ENCODE peak calls at places on chromosomes 12 and 14, in five cellular contexts. One of them, this sample, is unnamed.

GRCh38 chr12:104609083-104609844 is 152.5 kb downstream of the CHST11 start:
- DNase-seq in OCI-LY7: no peak
- DNase-seq in foreskin fibroblast: no peak
- DNase-seq in brain microvascular endothelial cell: no peak
- DNase-seq in ovary: no peak
- DNase-seq in this sample: no peak

GRCh38 chr12:88309546-88309945 is 167.4 kb downstream of the TMTC3 start:
- DNase-seq in OCI-LY7: no peak
- DNase-seq in foreskin fibroblast: peak
- DNase-seq in brain microvascular endothelial cell: peak
- DNase-seq in ovary: no peak
- DNase-seq in this sample: no peak

GRCh38 chr12:68497702-68498101 is 113.0 kb upstream of the RAP1B start:
- DNase-seq in OCI-LY7: no peak
- DNase-seq in foreskin fibroblast: peak
- DNase-seq in brain microvascular endothelial cell: peak
- DNase-seq in ovary: no peak
- DNase-seq in this sample: peak

GRCh38 chr14:100828448-100828834 is 2.5 kb downstream of the MEG3 start:
- DNase-seq in OCI-LY7: no peak
- DNase-seq in foreskin fibroblast: peak
- DNase-seq in brain microvascular endothelial cell: no peak
- DNase-seq in ovary: peak
- DNase-seq in this sample: no peak

GRCh38 chr14:55136868-55137785 is 8.1 kb downstream of the LGALS3 start:
- DNase-seq in OCI-LY7: no peak
- DNase-seq in foreskin fibroblast: peak
- DNase-seq in brain microvascular endothelial cell: peak
- DNase-seq in ovary: peak
- DNase-seq in this sample: no peak

GRCh38 chr12:22461786-22462185 is 82.6 kb downstream of the C2CD5 start:
- DNase-seq in OCI-LY7: no peak
- DNase-seq in foreskin fibroblast: no peak
- DNase-seq in brain microvascular endothelial cell: no peak
- DNase-seq in ovary: no peak
- DNase-seq in this sample: no peak

GRCh38 chr12:3252416-3252815 is 175.2 kb downstream of the TSPAN9 start:
- DNase-seq in OCI-LY7: no peak
- DNase-seq in foreskin fibroblast: peak
- DNase-seq in brain microvascular endothelial cell: no peak
- DNase-seq in ovary: peak
- DNase-seq in this sample: no peak

GRCh38 chr12:61810486-61810885 is 449.7 kb upstream of the USP15 start:
- DNase-seq in OCI-LY7: no peak
- DNase-seq in foreskin fibroblast: no peak
- DNase-seq in brain microvascular endothelial cell: no peak
- DNase-seq in ovary: no peak
- DNase-seq in this sample: no peak

GRCh38 chr12:109461846-109462766 is 15.0 kb downstream of the KCTD10 start:
- DNase-seq in OCI-LY7: no peak
- DNase-seq in foreskin fibroblast: peak
- DNase-seq in brain microvascular endothelial cell: peak
- DNase-seq in ovary: peak
- DNase-seq in this sample: peak

GRCh38 chr14:91731986-91732385 is at the start of gene CATSPERB:
- DNase-seq in OCI-LY7: no peak
- DNase-seq in foreskin fibroblast: no peak
- DNase-seq in brain microvascular endothelial cell: no peak
- DNase-seq in ovary: no peak
- DNase-seq in this sample: no peak

GRCh38 chr12:12408265-12408690 is 51.4 kb downstream of the BORCS5 start:
- DNase-seq in OCI-LY7: no peak
- DNase-seq in foreskin fibroblast: no peak
- DNase-seq in brain microvascular endothelial cell: no peak
- DNase-seq in ovary: no peak
- DNase-seq in this sample: no peak

GRCh38 chr12:132560831-132561783 is 49.3 kb downstream of the LRCOL1 start:
- DNase-seq in OCI-LY7: peak
- DNase-seq in foreskin fibroblast: peak
- DNase-seq in brain microvascular endothelial cell: peak
- DNase-seq in ovary: peak
- DNase-seq in this sample: peak

GRCh38 chr14:63795532-63795931 is 57.3 kb upstream of the SYNE2 start:
- DNase-seq in OCI-LY7: no peak
- DNase-seq in foreskin fibroblast: no peak
- DNase-seq in brain microvascular endothelial cell: no peak
- DNase-seq in ovary: no peak
- DNase-seq in this sample: no peak

GRCh38 chr12:15788266-15789214 is 648 bp downstream of the EPS8 start:
- DNase-seq in OCI-LY7: no peak
- DNase-seq in foreskin fibroblast: peak
- DNase-seq in brain microvascular endothelial cell: no peak
- DNase-seq in ovary: peak
- DNase-seq in this sample: no peak

GRCh38 chr12:124172646-124173045 is 122.2 kb upstream of the RFLNA start:
- DNase-seq in OCI-LY7: no peak
- DNase-seq in foreskin fibroblast: peak
- DNase-seq in brain microvascular endothelial cell: no peak
- DNase-seq in ovary: no peak
- DNase-seq in this sample: no peak
- H3K4me3 ChIP-seq in OCI-LY7: no peak
- H3K4me3 ChIP-seq in foreskin fibroblast: no peak
- H3K4me3 ChIP-seq in brain microvascular endothelial cell: no peak
- H3K4me3 ChIP-seq in ovary: no peak
- H3K4me3 ChIP-seq in this sample: no peak

GRCh38 chr14:99729991-99730875 is 46.1 kb downstream of the CYP46A1 start:
- DNase-seq in OCI-LY7: peak
- DNase-seq in foreskin fibroblast: peak
- DNase-seq in brain microvascular endothelial cell: no peak
- DNase-seq in ovary: peak
- DNase-seq in this sample: no peak
- TF ChIP-seq CTCF in OCI-LY7: peak
- TF ChIP-seq CTCF in foreskin fibroblast: peak
- TF ChIP-seq CTCF in brain microvascular endothelial cell: peak
- TF ChIP-seq CTCF in ovary: peak
- TF ChIP-seq CTCF in this sample: peak

DNA sequence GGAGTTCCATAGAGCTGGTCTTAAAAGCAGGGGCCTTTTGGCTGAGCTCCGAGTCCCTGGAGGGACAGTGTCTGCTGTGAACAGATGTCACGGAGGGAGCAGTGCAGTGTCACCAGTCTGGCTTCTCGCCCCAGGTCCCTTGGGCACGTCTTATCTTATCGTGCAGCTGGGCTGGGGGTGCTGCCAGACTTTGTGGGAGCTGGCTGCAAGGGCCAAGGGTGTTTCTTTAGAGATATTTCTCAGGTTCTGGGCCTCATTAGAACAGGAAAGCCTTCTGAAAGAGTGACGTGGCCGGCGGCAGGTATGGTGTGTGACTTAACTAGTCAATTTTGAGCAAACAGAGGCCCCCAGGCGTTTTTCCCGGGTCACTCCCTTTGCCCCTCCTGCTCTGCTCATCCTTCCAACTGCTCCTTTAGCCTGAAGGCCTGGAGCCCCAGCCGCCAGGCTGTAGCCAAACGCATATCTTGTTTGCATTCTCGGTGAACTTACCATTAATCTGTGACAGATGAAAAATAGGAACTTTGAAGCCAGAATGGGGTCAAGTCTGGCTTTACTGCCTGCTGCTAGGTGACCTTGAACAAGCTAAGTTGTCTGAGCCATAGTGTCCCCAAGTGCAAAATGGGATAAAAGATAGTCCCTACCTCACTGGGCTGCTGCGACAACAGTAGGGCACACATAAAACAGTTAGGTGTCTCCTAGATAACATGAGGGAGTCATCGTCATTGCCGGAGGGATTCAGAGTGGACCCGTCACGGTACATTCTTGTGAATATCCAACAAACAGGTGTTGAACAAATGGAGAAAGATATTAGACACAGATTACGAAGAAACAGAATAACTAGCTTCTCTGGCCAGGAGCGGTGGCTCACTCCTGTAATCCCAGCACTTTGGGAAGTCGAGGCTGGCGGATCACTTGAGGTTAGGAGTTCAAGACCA is 71.4 kb downstream of the NINJ2 start:
- DNase-seq in OCI-LY7: no peak
- DNase-seq in foreskin fibroblast: no peak
- DNase-seq in brain microvascular endothelial cell: no peak
- DNase-seq in ovary: peak
- DNase-seq in this sample: no peak
- H3K4me3 ChIP-seq in OCI-LY7: no peak
- H3K4me3 ChIP-seq in foreskin fibroblast: no peak
- H3K4me3 ChIP-seq in brain microvascular endothelial cell: no peak
- H3K4me3 ChIP-seq in ovary: no peak
- H3K4me3 ChIP-seq in this sample: no peak

DNA sequence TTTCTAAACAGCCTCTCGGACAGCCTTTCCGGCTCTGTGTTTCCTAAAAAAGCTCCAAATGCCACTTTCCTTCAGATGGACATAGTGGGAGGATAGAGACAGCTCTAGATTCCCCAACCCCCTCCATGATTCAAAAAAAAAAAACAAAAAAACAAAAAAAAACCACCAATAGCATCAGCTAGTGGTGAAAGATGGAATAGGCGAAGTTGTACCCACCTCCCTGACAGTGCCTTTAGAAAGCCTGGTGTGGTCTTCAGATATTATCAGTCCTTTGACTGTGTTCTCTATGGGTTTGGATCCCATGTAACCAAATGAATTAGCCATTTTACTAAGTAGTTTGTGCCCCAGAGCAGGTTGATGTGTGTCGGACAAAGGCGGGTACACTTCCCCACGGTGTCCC is 94.1 kb downstream of the PHETA1 start:
- DNase-seq in OCI-LY7: peak
- DNase-seq in foreskin fibroblast: peak
- DNase-seq in brain microvascular endothelial cell: no peak
- DNase-seq in ovary: no peak
- DNase-seq in this sample: no peak
- TF ChIP-seq CTCF in OCI-LY7: peak
- TF ChIP-seq CTCF in foreskin fibroblast: peak
- TF ChIP-seq CTCF in brain microvascular endothelial cell: peak
- TF ChIP-seq CTCF in ovary: no peak
- TF ChIP-seq CTCF in this sample: peak

GRCh38 chr14:34060747-34061050 is 109.8 kb upstream of the EGLN3 start:
- DNase-seq in OCI-LY7: no peak
- DNase-seq in foreskin fibroblast: no peak
- DNase-seq in brain microvascular endothelial cell: no peak
- DNase-seq in ovary: no peak
- DNase-seq in this sample: no peak
- H3K4me3 ChIP-seq in OCI-LY7: no peak
- H3K4me3 ChIP-seq in foreskin fibroblast: peak
- H3K4me3 ChIP-seq in brain microvascular endothelial cell: peak
- H3K4me3 ChIP-seq in ovary: peak
- H3K4me3 ChIP-seq in this sample: no peak

GRCh38 chr14:70257526-70257925 is 68.8 kb upstream of the SLC8A3 start:
- DNase-seq in OCI-LY7: peak
- DNase-seq in foreskin fibroblast: no peak
- DNase-seq in brain microvascular endothelial cell: no peak
- DNase-seq in ovary: no peak
- DNase-seq in this sample: no peak
- TF ChIP-seq CTCF in OCI-LY7: peak
- TF ChIP-seq CTCF in foreskin fibroblast: no peak
- TF ChIP-seq CTCF in brain microvascular endothelial cell: peak
- TF ChIP-seq CTCF in ovary: no peak
- TF ChIP-seq CTCF in this sample: peak

GRCh38 chr14:89428556-89429196 is 11.6 kb upstream of the FOXN3 start:
- DNase-seq in OCI-LY7: no peak
- DNase-seq in foreskin fibroblast: peak
- DNase-seq in brain microvascular endothelial cell: no peak
- DNase-seq in ovary: peak
- DNase-seq in this sample: no peak

GRCh38 chr14:89427426-89428162 is 10.6 kb upstream of the FOXN3 start:
- DNase-seq in OCI-LY7: no peak
- DNase-seq in foreskin fibroblast: peak
- DNase-seq in brain microvascular endothelial cell: no peak
- DNase-seq in ovary: no peak
- DNase-seq in this sample: no peak

GRCh38 chr14:89428163-89428523 is 11.1 kb upstream of the FOXN3 start:
- DNase-seq in OCI-LY7: peak
- DNase-seq in foreskin fibroblast: peak
- DNase-seq in brain microvascular endothelial cell: no peak
- DNase-seq in ovary: no peak
- DNase-seq in this sample: no peak

GRCh38 chr14:89430271-89430620 is 13.2 kb upstream of the FOXN3 start:
- DNase-seq in OCI-LY7: no peak
- DNase-seq in foreskin fibroblast: no peak
- DNase-seq in brain microvascular endothelial cell: no peak
- DNase-seq in ovary: no peak
- DNase-seq in this sample: no peak

GRCh38 chr14:89429206-89430091 is 12.4 kb upstream of the FOXN3 start:
- DNase-seq in OCI-LY7: peak
- DNase-seq in foreskin fibroblast: peak
- DNase-seq in brain microvascular endothelial cell: no peak
- DNase-seq in ovary: no peak
- DNase-seq in this sample: no peak
- H3K4me3 ChIP-seq in OCI-LY7: peak
- H3K4me3 ChIP-seq in foreskin fibroblast: peak
- H3K4me3 ChIP-seq in brain microvascular endothelial cell: no peak
- H3K4me3 ChIP-seq in ovary: peak
- H3K4me3 ChIP-seq in this sample: no peak

DNA sequence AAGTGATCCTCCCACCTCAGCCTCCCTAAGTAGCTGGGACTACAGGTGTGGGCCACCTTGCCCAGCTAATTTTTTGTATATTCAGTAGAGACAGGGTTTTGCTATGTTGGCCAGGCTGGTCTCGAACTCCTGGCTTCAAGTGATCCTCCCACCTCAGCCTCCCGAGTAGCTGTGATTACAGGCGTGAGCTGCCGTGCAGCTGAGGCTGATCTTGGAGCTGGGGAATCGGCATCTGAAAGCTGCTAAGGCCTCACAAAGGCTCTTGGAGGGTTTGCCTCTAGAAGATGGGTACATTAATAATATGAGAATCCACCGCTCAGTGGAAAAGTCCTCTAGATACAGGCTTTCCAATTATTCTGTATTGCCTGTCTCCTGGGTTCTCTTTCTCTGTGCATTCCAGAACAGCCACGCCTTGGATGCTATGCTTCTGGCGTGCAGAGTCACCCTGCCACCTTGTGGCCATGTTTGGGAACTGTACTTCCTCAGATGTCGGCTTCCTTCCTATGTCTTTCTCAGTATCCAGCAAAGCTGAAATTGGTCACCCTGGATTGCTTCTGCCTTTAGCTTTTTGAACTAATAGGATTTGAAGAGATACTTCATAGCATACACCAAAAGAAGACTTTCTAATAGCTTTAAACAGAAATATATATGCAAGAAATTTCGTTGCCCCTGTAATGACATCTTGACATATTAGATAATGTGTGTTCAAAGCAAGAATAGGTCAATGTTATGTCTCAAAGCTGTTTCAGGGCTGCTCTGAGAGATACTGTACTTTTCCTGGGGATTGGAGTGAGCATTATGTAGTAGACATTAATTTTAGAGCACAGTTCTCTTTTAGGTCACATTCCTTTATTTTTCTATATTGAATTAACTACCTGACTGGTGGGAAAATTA is 75.4 kb downstream of the SNAPC1 start:
- DNase-seq in OCI-LY7: peak
- DNase-seq in foreskin fibroblast: peak
- DNase-seq in brain microvascular endothelial cell: peak
- DNase-seq in ovary: peak
- DNase-seq in this sample: peak
- TF ChIP-seq CTCF in OCI-LY7: peak
- TF ChIP-seq CTCF in foreskin fibroblast: peak
- TF ChIP-seq CTCF in brain microvascular endothelial cell: peak
- TF ChIP-seq CTCF in ovary: peak
- TF ChIP-seq CTCF in this sample: peak